ENCODE peak calls at places on chromosomes 6 and 20, in four cellular contexts. N, Q, L and J are unnamed samples.

GRCh38 chr6:81909981-81910910 is 157.8 kb upstream of the TENT5A start:
- DNase-seq in Q (no peak), L (no peak), N (no peak), J (no peak)

GRCh38 chr6:36422714-36423100 is 19.9 kb downstream of the PXT1 start:
- DNase-seq in Q (no peak), N (no peak), L (no peak), J (no peak)

GRCh38 chr6:43386492-43386891 is 17.0 kb upstream of the ZNF318 start:
- DNase-seq in L (peak; percentile 21), Q (no peak), N (no peak), J (no peak)

GRCh38 chr6:149260214-149260874 is 57.2 kb upstream of the TAB2 start:
- DNase-seq in Q (no peak), N (no peak), L (no peak), J (no peak)

GRCh38 chr6:121608270-121608669 is 172.8 kb downstream of the GJA1 start:
- DNase-seq in N (no peak), L (no peak), Q (no peak), J (peak; percentile 13)

GRCh38 chr6:49142422-49143151 is 320.5 kb downstream of the MMUT start:
- DNase-seq in L (no peak), Q (no peak), N (no peak), J (no peak)

GRCh38 chr20:37590938-37591490 is 63.3 kb upstream of the BLCAP start:
- DNase-seq in L (no peak), Q (no peak), N (no peak), J (no peak)

GRCh38 chr20:37538003-37538402 is 10.3 kb upstream of the BLCAP start:
- DNase-seq in Q (no peak), N (no peak), L (peak; percentile 48), J (no peak)

GRCh38 chr6:43257746-43258145 is 14.5 kb downstream of the TTBK1 start:
- DNase-seq in Q (no peak), N (no peak), L (no peak), J (no peak)

GRCh38 chr20:44017211-44017610 is 102.6 kb downstream of the TOX2 start:
- DNase-seq in L (no peak), N (no peak), Q (no peak), J (no peak)

GRCh38 chr6:109894181-109894580 is 83.9 kb upstream of the GPR6 start:
- DNase-seq in N (no peak), Q (peak; percentile 17), L (no peak), J (no peak)

GRCh38 chr20:48381353-48382120 is 446.3 kb downstream of the PREX1 start:
- DNase-seq in L (peak; percentile 88), Q (no peak), N (no peak), J (no peak)

GRCh38 chr6:43735642-43736199 is 34.3 kb upstream of the VEGFA start:
- DNase-seq in N (no peak), Q (no peak), L (no peak), J (no peak)

GRCh38 chr6:112086744-112087135 is 542 bp downstream of the TUBE1 start:
- DNase-seq in L (peak; percentile 52), Q (peak; percentile 3), N (peak; percentile 48), J (peak; percentile 53)

GRCh38 chr6:7108196-7108963 is 619 bp downstream of the RREB1 start:
- DNase-seq in L (peak; percentile 35), Q (no peak), N (peak; percentile 64), J (peak; percentile 44)

GRCh38 chr20:57596998-57597939 is 23.0 kb downstream of the ZBP1 start:
- DNase-seq in N (peak; percentile 93), Q (no peak), L (peak; percentile 43), J (peak; percentile 75)

DNA sequence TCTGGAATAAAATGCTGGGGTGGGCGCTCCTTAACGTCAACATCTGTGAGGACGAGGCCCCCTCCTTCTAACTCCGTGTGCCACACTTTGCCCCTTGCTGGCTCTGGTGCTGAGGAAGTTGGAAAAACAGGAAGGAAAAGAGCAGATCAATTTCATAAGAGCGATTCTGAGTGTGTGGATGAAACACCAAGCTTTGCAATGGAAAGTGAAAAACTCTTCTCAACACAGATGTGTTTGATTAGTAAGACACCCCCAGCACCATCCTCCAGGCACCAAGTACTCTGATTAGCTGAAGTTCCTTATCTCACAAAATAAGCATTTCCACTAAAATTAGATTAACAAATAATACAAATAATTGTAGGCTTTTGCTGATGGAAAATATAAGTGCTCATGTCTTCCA is 447.1 kb downstream of the MAFB start:
- DNase-seq in N (no peak), L (no peak), Q (no peak), J (no peak)
- H3K9me3 ChIP-seq in N (no peaks in the 10 kb centered on the region), L (no peaks in the 10 kb centered on the region), Q (no peaks in the 10 kb centered on the region), J (no peaks in the 10 kb centered on the region)

DNA sequence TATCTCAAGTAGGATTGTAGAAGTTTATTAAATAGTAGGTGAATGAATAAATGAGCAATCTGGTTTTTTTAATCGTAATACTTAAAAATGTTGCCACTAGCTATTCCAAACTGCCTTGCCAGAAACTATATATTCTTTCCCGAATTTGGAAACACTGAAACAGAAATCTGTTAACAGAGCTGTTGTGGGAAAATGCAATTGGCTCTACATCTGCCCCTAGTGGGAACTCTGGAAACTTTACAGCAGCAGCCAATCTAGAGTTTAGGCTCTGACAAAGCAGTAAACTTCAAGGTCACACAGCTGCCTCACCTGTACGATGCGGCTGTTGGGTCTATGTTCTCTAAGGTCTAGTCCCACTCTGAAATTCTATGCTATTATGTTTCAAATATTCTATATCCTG is 41.7 kb downstream of the SYNE1 start:
- DNase-seq in N (no peak), L (peak; percentile 16), Q (no peak), J (peak; percentile 10)
- TF ChIP-seq POLR2AphosphoS2 in N (no peak), L (no peak), Q (no peak), J (no peak)

GRCh38 chr6:97294451-97294850 is 11.4 kb upstream of the MMS22L start:
- DNase-seq in Q (peak; percentile 38), N (no peak), L (no peak), J (no peak)
- H3K9me3 ChIP-seq in Q (no peaks in the 10 kb centered on the region), N (no peaks in the 10 kb centered on the region), L (peaks cover 4% of the 10 kb centered on the region), J (no peaks in the 10 kb centered on the region)

GRCh38 chr20:34066476-34067090 is 45.5 kb downstream of the EIF2S2 start:
- DNase-seq in N (no peak), Q (no peak), L (no peak), J (no peak)
- TF ChIP-seq POLR2AphosphoS2 in N (no peak), Q (no peak), L (no peak), J (no peak)

DNA sequence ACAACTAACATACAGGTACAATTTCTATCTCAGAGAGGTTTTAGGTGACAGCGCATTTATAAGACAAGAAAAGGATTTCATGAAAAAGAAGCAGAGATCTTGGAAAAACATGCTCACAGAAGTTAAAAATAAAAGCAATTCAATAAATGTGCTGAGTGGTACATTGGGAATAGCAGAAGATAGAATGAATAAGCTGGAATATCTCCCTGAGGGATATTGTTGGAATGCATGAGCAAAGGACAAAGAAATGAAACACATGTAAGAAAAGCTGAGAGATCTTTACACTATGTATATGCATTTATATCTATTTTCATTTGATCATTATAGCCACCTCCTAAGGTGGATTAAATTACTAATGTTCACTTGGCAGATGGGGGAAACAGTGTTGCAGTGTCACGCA is 542.1 kb upstream of the MARCKS start:
- DNase-seq in N (no peak), Q (no peak), L (no peak), J (no peak)
- H3K9me3 ChIP-seq in N (no peaks in the 10 kb centered on the region), Q (no peaks in the 10 kb centered on the region), L (no peaks in the 10 kb centered on the region), J (no peaks in the 10 kb centered on the region)

DNA sequence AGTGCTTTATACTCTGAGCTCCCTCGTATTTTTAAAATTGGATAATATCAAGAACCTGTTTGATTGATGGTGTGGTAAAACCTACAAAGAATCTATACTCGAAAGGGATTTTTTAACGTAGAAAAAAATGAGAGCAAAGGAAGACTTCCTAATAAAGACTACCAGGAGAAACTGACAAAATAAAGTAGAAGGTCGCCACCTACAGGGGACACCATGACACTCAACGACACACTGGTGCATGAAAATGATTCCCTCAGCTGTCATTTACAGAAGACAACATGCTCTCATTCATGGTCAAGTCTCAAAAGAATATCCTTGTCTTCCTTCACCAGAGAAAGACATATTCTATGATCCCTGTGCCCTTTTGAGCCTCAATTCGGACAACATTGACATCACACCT is 10.1 kb upstream of the NHSL1 start:
- DNase-seq in Q (no peak), N (peak; percentile 16), L (peak; percentile 71), J (peak; percentile 62)
- TF ChIP-seq POLR2AphosphoS2 in Q (no peak), N (no peak), L (no peak), J (no peak)

DNA sequence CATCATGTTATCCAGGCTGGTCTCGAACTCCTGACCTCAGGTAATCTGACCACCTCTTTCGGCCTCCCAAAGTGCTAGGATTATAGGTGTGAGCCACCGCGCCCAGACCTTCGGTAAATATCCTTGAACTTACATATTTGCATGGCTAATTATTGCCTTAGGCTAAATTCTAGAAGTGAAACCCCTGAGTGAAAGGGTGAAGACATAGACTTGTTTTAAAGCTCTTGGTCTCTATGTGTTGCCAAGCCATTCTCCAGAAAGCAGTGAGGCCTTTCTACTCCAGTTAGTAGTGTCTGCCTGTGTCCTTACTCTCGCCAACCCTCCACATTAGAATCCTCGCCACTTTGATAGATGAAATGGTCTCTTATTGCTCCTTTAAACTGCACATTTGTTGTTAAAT is 2.6 kb upstream of the NOTCH4 start:
- DNase-seq in L (no peak), N (no peak), Q (no peak), J (no peak)
- H3K9me3 ChIP-seq in L (no peaks in the 10 kb centered on the region), N (no peaks in the 10 kb centered on the region), Q (no peaks in the 10 kb centered on the region), J (no peaks in the 10 kb centered on the region)

GRCh38 chr6:159359581-159360264 is 190.5 kb downstream of the FNDC1 start:
- DNase-seq in N (no peak), Q (no peak), L (no peak), J (no peak)
- TF ChIP-seq POLR2AphosphoS2 in N (no peak), Q (no peak), L (no peak), J (no peak)

GRCh38 chr6:168046696-168047095 is 32.3 kb downstream of the FRMD1 start:
- DNase-seq in N (no peak), L (no peak), Q (no peak), J (no peak)
- H3K9me3 ChIP-seq in N (no peaks in the 10 kb centered on the region), L (no peaks in the 10 kb centered on the region), Q (no peaks in the 10 kb centered on the region), J (no peaks in the 10 kb centered on the region)